ENCODE peak calls at places on chromosome 12, in seven cellular contexts. One of them, this sample, is unnamed.
A peak's percentile ranks its signal among the peaks of the same experiment; 100 is the strongest.

GRCh38 chr12:15116073-15116472 is 105.1 kb downstream of the RERG start:
- DNase-seq in A549: no peak
- DNase-seq in fibroblast of lung: peak; percentile 1
- DNase-seq in PC-3: no peak
- DNase-seq in prostate gland: no peak
- DNase-seq in CD4-positive, alpha-beta T cell: no peak
- DNase-seq in IMR-90: no peak
- DNase-seq in this sample: no peak

GRCh38 chr12:96500686-96501085 is 11.3 kb downstream of the CFAP54 start:
- DNase-seq in A549: no peak
- DNase-seq in fibroblast of lung: peak; percentile 71
- DNase-seq in PC-3: peak; percentile 39
- DNase-seq in prostate gland: no peak
- DNase-seq in CD4-positive, alpha-beta T cell: no peak
- DNase-seq in IMR-90: peak; percentile 40
- DNase-seq in this sample: no peak

GRCh38 chr12:6471992-6472366 is 1.5 kb upstream of the VAMP1 start:
- DNase-seq in A549: peak; percentile 17
- DNase-seq in fibroblast of lung: no peak
- DNase-seq in PC-3: no peak
- DNase-seq in prostate gland: no peak
- DNase-seq in CD4-positive, alpha-beta T cell: no peak
- DNase-seq in IMR-90: no peak
- DNase-seq in this sample: no peak

GRCh38 chr12:42129595-42130204 is 15.0 kb downstream of the GXYLT1 start:
- DNase-seq in A549: peak; percentile 40
- DNase-seq in fibroblast of lung: peak; percentile 83
- DNase-seq in PC-3: peak; percentile 80
- DNase-seq in prostate gland: peak; percentile 48
- DNase-seq in CD4-positive, alpha-beta T cell: no peak
- DNase-seq in IMR-90: peak; percentile 80
- DNase-seq in this sample: peak; percentile 53

GRCh38 chr12:2877959-2878732 is 1.1 kb downstream of the RHNO1 start:
- DNase-seq in A549: no peak
- DNase-seq in fibroblast of lung: peak; percentile 72
- DNase-seq in PC-3: no peak
- DNase-seq in prostate gland: no peak
- DNase-seq in CD4-positive, alpha-beta T cell: no peak
- DNase-seq in IMR-90: peak; percentile 53
- DNase-seq in this sample: no peak

GRCh38 chr12:121711925-121712461 is 559 bp upstream of the TMEM120B start:
- DNase-seq in A549: peak; percentile 55
- DNase-seq in fibroblast of lung: peak; percentile 12
- DNase-seq in PC-3: peak; percentile 48
- DNase-seq in prostate gland: peak; percentile 13
- DNase-seq in CD4-positive, alpha-beta T cell: no peak
- DNase-seq in IMR-90: no peak
- DNase-seq in this sample: no peak

GRCh38 chr12:27616356-27617150 is 79.7 kb upstream of the REP15 start:
- DNase-seq in A549: no peak
- DNase-seq in fibroblast of lung: no peak
- DNase-seq in PC-3: peak; percentile 54
- DNase-seq in prostate gland: no peak
- DNase-seq in CD4-positive, alpha-beta T cell: no peak
- DNase-seq in IMR-90: no peak
- DNase-seq in this sample: no peak

GRCh38 chr12:126936181-126936851 is 1330.7 kb upstream of the TMEM132C start:
- DNase-seq in A549: no peak
- DNase-seq in fibroblast of lung: no peak
- DNase-seq in PC-3: peak; percentile 86
- DNase-seq in prostate gland: peak; percentile 10
- DNase-seq in CD4-positive, alpha-beta T cell: no peak
- DNase-seq in IMR-90: no peak
- DNase-seq in this sample: no peak

GRCh38 chr12:1927751-1928351 is 9.4 kb upstream of the CACNA2D4 start:
- DNase-seq in A549: no peak
- DNase-seq in fibroblast of lung: no peak
- DNase-seq in PC-3: no peak
- DNase-seq in prostate gland: no peak
- DNase-seq in CD4-positive, alpha-beta T cell: no peak
- DNase-seq in IMR-90: no peak
- DNase-seq in this sample: no peak

GRCh38 chr12:12620730-12621315 is 9.1 kb downstream of the CREBL2 start:
- DNase-seq in A549: no peak
- DNase-seq in fibroblast of lung: no peak
- DNase-seq in PC-3: no peak
- DNase-seq in prostate gland: no peak
- DNase-seq in CD4-positive, alpha-beta T cell: no peak
- DNase-seq in IMR-90: no peak
- DNase-seq in this sample: no peak

GRCh38 chr12:53267309-53268008 is 640 bp upstream of the ESPL1 start:
- DNase-seq in A549: no peak
- DNase-seq in fibroblast of lung: no peak
- DNase-seq in PC-3: no peak
- DNase-seq in prostate gland: no peak
- DNase-seq in CD4-positive, alpha-beta T cell: no peak
- DNase-seq in IMR-90: no peak
- DNase-seq in this sample: no peak

GRCh38 chr12:67909091-67909531 is 80.1 kb upstream of the IFNG-AS1 start:
- DNase-seq in A549: no peak
- DNase-seq in fibroblast of lung: peak; percentile 12
- DNase-seq in PC-3: peak; percentile 82
- DNase-seq in prostate gland: no peak
- DNase-seq in CD4-positive, alpha-beta T cell: no peak
- DNase-seq in IMR-90: peak; percentile 75
- DNase-seq in this sample: peak; percentile 13

GRCh38 chr12:5907812-5908211 is 37.2 kb downstream of the ANO2 start:
- DNase-seq in A549: no peak
- DNase-seq in fibroblast of lung: no peak
- DNase-seq in PC-3: no peak
- DNase-seq in prostate gland: no peak
- DNase-seq in CD4-positive, alpha-beta T cell: no peak
- DNase-seq in IMR-90: no peak
- DNase-seq in this sample: no peak

GRCh38 chr12:93549174-93549573 is 23.3 kb upstream of the SOCS2 start:
- DNase-seq in A549: no peak
- DNase-seq in fibroblast of lung: no peak
- DNase-seq in PC-3: no peak
- DNase-seq in prostate gland: no peak
- DNase-seq in CD4-positive, alpha-beta T cell: no peak
- DNase-seq in IMR-90: no peak
- DNase-seq in this sample: no peak

GRCh38 chr12:101969-102878 is 35.7 kb downstream of the IQSEC3 start:
- DNase-seq in A549: no peak
- DNase-seq in fibroblast of lung: no peak
- DNase-seq in PC-3: no peak
- DNase-seq in prostate gland: no peak
- DNase-seq in CD4-positive, alpha-beta T cell: no peak
- DNase-seq in IMR-90: no peak
- DNase-seq in this sample: no peak

GRCh38 chr12:128190614-128191013 is 76.4 kb upstream of the TMEM132C start:
- DNase-seq in A549: no peak
- DNase-seq in fibroblast of lung: no peak
- DNase-seq in PC-3: peak; percentile 3
- DNase-seq in prostate gland: no peak
- DNase-seq in CD4-positive, alpha-beta T cell: no peak
- DNase-seq in IMR-90: no peak
- DNase-seq in this sample: no peak

GRCh38 chr12:65829716-65830115 is 5.4 kb downstream of the HMGA2 start:
- DNase-seq in A549: no peak
- DNase-seq in fibroblast of lung: no peak
- DNase-seq in PC-3: no peak
- DNase-seq in prostate gland: no peak
- DNase-seq in CD4-positive, alpha-beta T cell: no peak
- DNase-seq in IMR-90: no peak
- DNase-seq in this sample: no peak

GRCh38 chr12:120818416-120818815 is 85.7 kb downstream of the SPPL3 start:
- DNase-seq in A549: no peak
- DNase-seq in fibroblast of lung: no peak
- DNase-seq in PC-3: no peak
- DNase-seq in prostate gland: no peak
- DNase-seq in CD4-positive, alpha-beta T cell: no peak
- DNase-seq in IMR-90: no peak
- DNase-seq in this sample: no peak

GRCh38 chr12:42180990-42181611 is 36.4 kb upstream of the GXYLT1 start:
- DNase-seq in A549: no peak
- DNase-seq in fibroblast of lung: peak; percentile 25
- DNase-seq in PC-3: no peak
- DNase-seq in prostate gland: no peak
- DNase-seq in CD4-positive, alpha-beta T cell: no peak
- DNase-seq in IMR-90: peak; percentile 22
- DNase-seq in this sample: no peak

GRCh38 chr12:21751517-21751916 is 23.0 kb downstream of the KCNJ8 start:
- DNase-seq in A549: no peak
- DNase-seq in fibroblast of lung: peak; percentile 83
- DNase-seq in PC-3: no peak
- DNase-seq in prostate gland: peak; percentile 13
- DNase-seq in CD4-positive, alpha-beta T cell: no peak
- DNase-seq in IMR-90: peak; percentile 74
- DNase-seq in this sample: no peak

GRCh38 chr12:124782132-124782531 is 81.5 kb downstream of the SCARB1 start:
- DNase-seq in A549: no peak
- DNase-seq in fibroblast of lung: no peak
- DNase-seq in PC-3: no peak
- DNase-seq in prostate gland: no peak
- DNase-seq in CD4-positive, alpha-beta T cell: no peak
- DNase-seq in IMR-90: no peak
- DNase-seq in this sample: no peak

GRCh38 chr12:123120452-123121166 is 30.3 kb downstream of the PITPNM2 start:
- DNase-seq in A549: no peak
- DNase-seq in fibroblast of lung: no peak
- DNase-seq in PC-3: peak; percentile 40
- DNase-seq in prostate gland: no peak
- DNase-seq in CD4-positive, alpha-beta T cell: peak; percentile 31
- DNase-seq in IMR-90: no peak
- DNase-seq in this sample: no peak

GRCh38 chr12:14554281-14555008 is 13.2 kb downstream of the PLBD1 start:
- DNase-seq in A549: no peak
- DNase-seq in fibroblast of lung: peak; percentile 14
- DNase-seq in PC-3: peak; percentile 59
- DNase-seq in prostate gland: peak; percentile 73
- DNase-seq in CD4-positive, alpha-beta T cell: no peak
- DNase-seq in IMR-90: no peak
- DNase-seq in this sample: peak; percentile 15

GRCh38 chr12:112370156-112370555 is 12.1 kb downstream of the HECTD4 start:
- DNase-seq in A549: no peak
- DNase-seq in fibroblast of lung: peak; percentile 34
- DNase-seq in PC-3: no peak
- DNase-seq in prostate gland: no peak
- DNase-seq in CD4-positive, alpha-beta T cell: no peak
- DNase-seq in IMR-90: peak; percentile 61
- DNase-seq in this sample: no peak

GRCh38 chr12:26126340-26127284 is 1.8 kb upstream of the BHLHE41 start:
- DNase-seq in A549: peak; percentile 78
- DNase-seq in fibroblast of lung: peak; percentile 76
- DNase-seq in PC-3: peak; percentile 94
- DNase-seq in prostate gland: peak; percentile 87
- DNase-seq in CD4-positive, alpha-beta T cell: no peak
- DNase-seq in IMR-90: peak; percentile 80
- DNase-seq in this sample: peak; percentile 74

GRCh38 chr12:40105265-40105514 is 691 bp downstream of the SLC2A13 start:
- DNase-seq in A549: no peak
- DNase-seq in fibroblast of lung: peak; percentile 24
- DNase-seq in PC-3: peak; percentile 26
- DNase-seq in prostate gland: peak; percentile 21
- DNase-seq in CD4-positive, alpha-beta T cell: no peak
- DNase-seq in IMR-90: no peak
- DNase-seq in this sample: no peak
- H3K27ac ChIP-seq in A549: peak overlapping the region; percentile 75
- H3K27ac ChIP-seq in fibroblast of lung: peak overlapping the region; percentile 58
- H3K27ac ChIP-seq in PC-3: no peak overlapping the region
- H3K27ac ChIP-seq in prostate gland: peak overlapping the region; percentile 78
- H3K27ac ChIP-seq in CD4-positive, alpha-beta T cell: no peak overlapping the region
- H3K27ac ChIP-seq in IMR-90: peak overlapping the region; percentile 21
- H3K27ac ChIP-seq in this sample: no peak overlapping the region

GRCh38 chr12:56160160-56160763 is 2.1 kb downstream of the MYL6 start:
- DNase-seq in A549: no peak
- DNase-seq in fibroblast of lung: no peak
- DNase-seq in PC-3: peak; percentile 28
- DNase-seq in prostate gland: no peak
- DNase-seq in CD4-positive, alpha-beta T cell: peak; percentile 51
- DNase-seq in IMR-90: peak; percentile 35
- DNase-seq in this sample: peak; percentile 28
- TF ChIP-seq CTCF in A549: no peak
- TF ChIP-seq CTCF in fibroblast of lung: no peak
- TF ChIP-seq CTCF in PC-3: no peak
- TF ChIP-seq CTCF in prostate gland: no peak
- TF ChIP-seq CTCF in CD4-positive, alpha-beta T cell: no peak
- TF ChIP-seq CTCF in IMR-90: no peak
- TF ChIP-seq CTCF in this sample: no peak

GRCh38 chr12:49883065-49883464 is 20.6 kb downstream of the FAIM2 start:
- DNase-seq in A549: no peak
- DNase-seq in fibroblast of lung: no peak
- DNase-seq in PC-3: no peak
- DNase-seq in prostate gland: no peak
- DNase-seq in CD4-positive, alpha-beta T cell: no peak
- DNase-seq in IMR-90: no peak
- DNase-seq in this sample: no peak
- H3K27ac ChIP-seq in A549: no peak overlapping the region
- H3K27ac ChIP-seq in fibroblast of lung: no peak overlapping the region
- H3K27ac ChIP-seq in PC-3: no peak overlapping the region
- H3K27ac ChIP-seq in prostate gland: no peak overlapping the region
- H3K27ac ChIP-seq in CD4-positive, alpha-beta T cell: no peak overlapping the region
- H3K27ac ChIP-seq in IMR-90: no peak overlapping the region
- H3K27ac ChIP-seq in this sample: no peak overlapping the region

GRCh38 chr12:82358200-82359114 is at the start of the genes CCDC59 and METTL25:
- DNase-seq in A549: peak; percentile 66
- DNase-seq in fibroblast of lung: peak; percentile 99
- DNase-seq in PC-3: peak; percentile 97
- DNase-seq in prostate gland: peak; percentile 97
- DNase-seq in CD4-positive, alpha-beta T cell: peak; percentile 97
- DNase-seq in IMR-90: peak; percentile 99
- DNase-seq in this sample: peak; percentile 89

GRCh38 chr12:82357340-82357739 is 847 bp downstream of the CCDC59 start:
- DNase-seq in A549: no peak
- DNase-seq in fibroblast of lung: no peak
- DNase-seq in PC-3: no peak
- DNase-seq in prostate gland: no peak
- DNase-seq in CD4-positive, alpha-beta T cell: no peak
- DNase-seq in IMR-90: no peak
- DNase-seq in this sample: no peak

GRCh38 chr12:82357845-82358199 is 365 bp downstream of the CCDC59 start:
- DNase-seq in A549: no peak
- DNase-seq in fibroblast of lung: no peak
- DNase-seq in PC-3: peak; percentile 5
- DNase-seq in prostate gland: no peak
- DNase-seq in CD4-positive, alpha-beta T cell: no peak
- DNase-seq in IMR-90: no peak
- DNase-seq in this sample: no peak

GRCh38 chr12:82361461-82361915 is 3.2 kb downstream of the METTL25 start:
- DNase-seq in A549: no peak
- DNase-seq in fibroblast of lung: no peak
- DNase-seq in PC-3: no peak
- DNase-seq in prostate gland: no peak
- DNase-seq in CD4-positive, alpha-beta T cell: no peak
- DNase-seq in IMR-90: no peak
- DNase-seq in this sample: no peak

DNA sequence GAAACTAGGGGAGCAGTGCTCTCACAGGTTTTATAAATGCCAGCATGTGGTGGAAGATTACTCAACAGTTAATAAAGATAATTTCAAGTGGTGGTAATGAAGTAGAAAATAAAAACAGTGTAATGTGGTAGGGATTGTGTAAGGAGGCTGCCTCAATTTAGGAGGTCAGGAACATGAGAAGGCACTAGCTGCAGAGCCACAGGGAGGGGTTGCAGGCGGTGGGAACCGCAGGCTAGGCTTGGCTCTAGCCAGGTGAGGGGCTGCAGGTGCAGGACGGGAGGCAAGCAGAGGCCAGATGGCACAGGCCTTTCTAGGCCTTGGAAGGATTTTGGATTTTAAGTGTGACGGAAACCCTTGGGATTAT is 768 bp downstream of the METTL25 start:
- DNase-seq in A549: no peak
- DNase-seq in fibroblast of lung: peak; percentile 11
- DNase-seq in PC-3: no peak
- DNase-seq in prostate gland: no peak
- DNase-seq in CD4-positive, alpha-beta T cell: no peak
- DNase-seq in IMR-90: no peak
- DNase-seq in this sample: peak; percentile 8
- TF ChIP-seq CTCF in A549: no peak
- TF ChIP-seq CTCF in fibroblast of lung: no peak
- TF ChIP-seq CTCF in PC-3: no peak
- TF ChIP-seq CTCF in prostate gland: no peak
- TF ChIP-seq CTCF in CD4-positive, alpha-beta T cell: no peak
- TF ChIP-seq CTCF in IMR-90: no peak
- TF ChIP-seq CTCF in this sample: no peak